ENCODE peak calls at places on chromosome 17, in eight cellular contexts. One of them, this sample, is unnamed.

GRCh38 chr17:5115673-5116651 is at the start of gene USP6:
- DNase-seq in AG09319: no peak
- DNase-seq in H9: peak
- DNase-seq in Calu3: no peak
- DNase-seq in heart left ventricle: no peak
- DNase-seq in activated CD8-positive, alpha-beta T cell treated with anti-CD3 and anti-CD28 coated beads for 36 hours: no peak
- DNase-seq in GM10248: no peak
- DNase-seq in upper lobe of right lung: peak
- DNase-seq in this sample: peak

GRCh38 chr17:38672788-38673713 is 1.7 kb downstream of the EPOP start:
- DNase-seq in heart left ventricle: no peak
- DNase-seq in Calu3: no peak
- DNase-seq in upper lobe of right lung: no peak
- DNase-seq in GM10248: no peak
- DNase-seq in activated CD8-positive, alpha-beta T cell treated with anti-CD3 and anti-CD28 coated beads for 36 hours: peak
- DNase-seq in H9: no peak
- DNase-seq in AG09319: no peak
- DNase-seq in this sample: no peak

GRCh38 chr17:30340957-30341356 is 7.1 kb upstream of the TMIGD1 start:
- DNase-seq in activated CD8-positive, alpha-beta T cell treated with anti-CD3 and anti-CD28 coated beads for 36 hours: no peak
- DNase-seq in Calu3: no peak
- DNase-seq in H9: no peak
- DNase-seq in GM10248: no peak
- DNase-seq in heart left ventricle: no peak
- DNase-seq in upper lobe of right lung: no peak
- DNase-seq in AG09319: no peak
- DNase-seq in this sample: no peak

GRCh38 chr17:78040561-78041400 is 82.3 kb downstream of the TNRC6C start:
- DNase-seq in AG09319: no peak
- DNase-seq in activated CD8-positive, alpha-beta T cell treated with anti-CD3 and anti-CD28 coated beads for 36 hours: peak
- DNase-seq in GM10248: peak
- DNase-seq in Calu3: peak
- DNase-seq in H9: peak
- DNase-seq in heart left ventricle: peak
- DNase-seq in upper lobe of right lung: peak
- DNase-seq in this sample: peak

GRCh38 chr17:34568953-34569352 is 10.4 kb upstream of the TMEM132E start:
- DNase-seq in activated CD8-positive, alpha-beta T cell treated with anti-CD3 and anti-CD28 coated beads for 36 hours: no peak
- DNase-seq in H9: no peak
- DNase-seq in GM10248: no peak
- DNase-seq in upper lobe of right lung: no peak
- DNase-seq in heart left ventricle: no peak
- DNase-seq in AG09319: no peak
- DNase-seq in Calu3: no peak
- DNase-seq in this sample: no peak

GRCh38 chr17:43024407-43025289 is at the start of gene RND2:
- DNase-seq in H9: peak
- DNase-seq in GM10248: peak
- DNase-seq in Calu3: peak
- DNase-seq in activated CD8-positive, alpha-beta T cell treated with anti-CD3 and anti-CD28 coated beads for 36 hours: peak
- DNase-seq in heart left ventricle: peak
- DNase-seq in upper lobe of right lung: peak
- DNase-seq in AG09319: peak
- DNase-seq in this sample: peak

GRCh38 chr17:47742319-47743181 is 9.5 kb downstream of the TBX21 start:
- DNase-seq in Calu3: peak
- DNase-seq in AG09319: no peak
- DNase-seq in activated CD8-positive, alpha-beta T cell treated with anti-CD3 and anti-CD28 coated beads for 36 hours: peak
- DNase-seq in GM10248: peak
- DNase-seq in heart left ventricle: no peak
- DNase-seq in upper lobe of right lung: no peak
- DNase-seq in H9: peak
- DNase-seq in this sample: no peak

GRCh38 chr17:80261159-80261894 is 675 bp downstream of the RNF213 start:
- DNase-seq in activated CD8-positive, alpha-beta T cell treated with anti-CD3 and anti-CD28 coated beads for 36 hours: peak
- DNase-seq in AG09319: no peak
- DNase-seq in GM10248: no peak
- DNase-seq in heart left ventricle: peak
- DNase-seq in Calu3: peak
- DNase-seq in H9: peak
- DNase-seq in upper lobe of right lung: peak
- DNase-seq in this sample: no peak

DNA sequence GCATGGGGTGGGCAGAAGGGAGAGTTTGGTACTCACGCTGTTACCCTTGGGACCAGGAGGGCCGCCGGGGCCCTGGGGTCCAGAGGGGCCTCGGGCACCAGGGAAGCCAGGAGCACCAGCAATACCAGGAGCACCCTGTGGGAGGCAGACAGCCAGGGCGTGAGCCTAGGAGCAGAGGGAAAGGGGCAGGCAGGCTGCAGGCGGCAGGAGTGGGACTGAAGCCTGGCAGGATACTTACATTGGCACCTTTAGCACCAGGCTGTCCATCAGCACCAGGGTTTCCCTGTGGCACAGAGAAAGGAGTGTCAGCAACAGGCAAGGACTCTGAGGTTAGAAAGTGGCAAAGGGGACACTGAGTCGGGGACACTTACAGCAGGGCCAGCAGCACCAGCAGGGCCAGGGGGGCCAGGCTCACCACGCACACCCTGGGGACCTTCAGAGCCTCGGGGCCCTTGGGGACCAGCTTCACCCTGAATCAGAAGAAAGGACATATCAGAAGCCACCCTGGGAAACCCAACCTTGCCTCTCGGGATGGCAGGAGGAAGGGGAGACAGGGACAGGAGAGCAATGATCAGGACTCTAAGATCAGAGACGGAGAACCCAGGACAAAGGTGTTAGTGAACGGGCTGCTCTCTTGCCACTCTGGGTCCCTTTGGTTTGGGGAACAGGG is 6.1 kb downstream of the COL1A1 start:
- DNase-seq in H9: no peak
- DNase-seq in AG09319: no peak
- DNase-seq in Calu3: no peak
- DNase-seq in activated CD8-positive, alpha-beta T cell treated with anti-CD3 and anti-CD28 coated beads for 36 hours: no peak
- DNase-seq in heart left ventricle: no peak
- DNase-seq in GM10248: no peak
- DNase-seq in upper lobe of right lung: no peak
- DNase-seq in this sample: no peak
- TF ChIP-seq CTCF in H9: peak
- TF ChIP-seq CTCF in AG09319: peak
- TF ChIP-seq CTCF in Calu3: no peak
- TF ChIP-seq CTCF in activated CD8-positive, alpha-beta T cell treated with anti-CD3 and anti-CD28 coated beads for 36 hours: no peak
- TF ChIP-seq CTCF in heart left ventricle: no peak
- TF ChIP-seq CTCF in GM10248: no peak
- TF ChIP-seq CTCF in upper lobe of right lung: no peak
- TF ChIP-seq CTCF in this sample: no peak

GRCh38 chr17:17951524-17951923 is 20.7 kb downstream of the TOM1L2 start:
- DNase-seq in Calu3: no peak
- DNase-seq in H9: no peak
- DNase-seq in heart left ventricle: no peak
- DNase-seq in GM10248: no peak
- DNase-seq in AG09319: no peak
- DNase-seq in upper lobe of right lung: no peak
- DNase-seq in activated CD8-positive, alpha-beta T cell treated with anti-CD3 and anti-CD28 coated beads for 36 hours: no peak
- DNase-seq in this sample: no peak

GRCh38 chr17:17952691-17953090 is 19.5 kb downstream of the TOM1L2 start:
- DNase-seq in upper lobe of right lung: no peak
- DNase-seq in heart left ventricle: no peak
- DNase-seq in GM10248: no peak
- DNase-seq in H9: peak
- DNase-seq in AG09319: no peak
- DNase-seq in Calu3: no peak
- DNase-seq in activated CD8-positive, alpha-beta T cell treated with anti-CD3 and anti-CD28 coated beads for 36 hours: no peak
- DNase-seq in this sample: no peak

GRCh38 chr17:17947966-17948365 is 24.2 kb downstream of the TOM1L2 start:
- DNase-seq in AG09319: no peak
- DNase-seq in H9: no peak
- DNase-seq in upper lobe of right lung: no peak
- DNase-seq in GM10248: no peak
- DNase-seq in activated CD8-positive, alpha-beta T cell treated with anti-CD3 and anti-CD28 coated beads for 36 hours: no peak
- DNase-seq in Calu3: no peak
- DNase-seq in heart left ventricle: no peak
- DNase-seq in this sample: no peak

GRCh38 chr17:17950347-17950746 is 21.9 kb downstream of the TOM1L2 start:
- DNase-seq in H9: no peak
- DNase-seq in GM10248: no peak
- DNase-seq in upper lobe of right lung: no peak
- DNase-seq in activated CD8-positive, alpha-beta T cell treated with anti-CD3 and anti-CD28 coated beads for 36 hours: no peak
- DNase-seq in AG09319: no peak
- DNase-seq in Calu3: no peak
- DNase-seq in heart left ventricle: no peak
- DNase-seq in this sample: no peak

DNA sequence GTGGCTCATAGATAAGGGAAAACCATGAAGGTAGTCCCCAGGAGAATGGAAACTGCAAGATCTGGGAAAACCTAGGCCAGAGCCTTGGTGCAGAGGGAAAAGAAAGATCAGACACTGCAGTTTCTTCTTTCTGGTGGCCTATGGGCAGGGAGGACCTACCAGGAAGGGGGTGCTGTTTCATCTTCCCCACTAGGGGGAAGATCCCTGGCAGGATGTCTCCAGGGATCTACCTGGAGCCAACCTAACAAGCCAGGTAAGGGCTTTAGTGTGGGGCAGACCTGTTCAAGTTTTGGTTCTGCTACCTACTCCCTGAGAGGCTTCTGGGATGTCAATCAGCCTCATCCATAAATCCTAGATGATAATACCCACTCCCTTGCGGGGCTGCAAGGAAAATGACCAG is 21.4 kb downstream of the TOM1L2 start:
- DNase-seq in Calu3: no peak
- DNase-seq in heart left ventricle: no peak
- DNase-seq in AG09319: no peak
- DNase-seq in upper lobe of right lung: no peak
- DNase-seq in GM10248: no peak
- DNase-seq in activated CD8-positive, alpha-beta T cell treated with anti-CD3 and anti-CD28 coated beads for 36 hours: no peak
- DNase-seq in H9: peak
- DNase-seq in this sample: no peak
- TF ChIP-seq CTCF in Calu3: peak
- TF ChIP-seq CTCF in heart left ventricle: no peak
- TF ChIP-seq CTCF in AG09319: no peak
- TF ChIP-seq CTCF in upper lobe of right lung: no peak
- TF ChIP-seq CTCF in GM10248: no peak
- TF ChIP-seq CTCF in activated CD8-positive, alpha-beta T cell treated with anti-CD3 and anti-CD28 coated beads for 36 hours: no peak
- TF ChIP-seq CTCF in H9: peak
- TF ChIP-seq CTCF in this sample: no peak

GRCh38 chr17:512311-512710 is 159.7 kb upstream of the RPH3AL start:
- DNase-seq in activated CD8-positive, alpha-beta T cell treated with anti-CD3 and anti-CD28 coated beads for 36 hours: no peak
- DNase-seq in upper lobe of right lung: no peak
- DNase-seq in GM10248: no peak
- DNase-seq in heart left ventricle: no peak
- DNase-seq in H9: no peak
- DNase-seq in Calu3: no peak
- DNase-seq in AG09319: no peak
- DNase-seq in this sample: no peak

GRCh38 chr17:509316-509715 is 156.7 kb upstream of the RPH3AL start:
- DNase-seq in GM10248: no peak
- DNase-seq in activated CD8-positive, alpha-beta T cell treated with anti-CD3 and anti-CD28 coated beads for 36 hours: no peak
- DNase-seq in H9: no peak
- DNase-seq in heart left ventricle: no peak
- DNase-seq in upper lobe of right lung: no peak
- DNase-seq in Calu3: no peak
- DNase-seq in AG09319: no peak
- DNase-seq in this sample: no peak

GRCh38 chr17:511833-512251 is 159.2 kb upstream of the RPH3AL start:
- DNase-seq in heart left ventricle: no peak
- DNase-seq in activated CD8-positive, alpha-beta T cell treated with anti-CD3 and anti-CD28 coated beads for 36 hours: no peak
- DNase-seq in AG09319: no peak
- DNase-seq in upper lobe of right lung: no peak
- DNase-seq in GM10248: no peak
- DNase-seq in Calu3: no peak
- DNase-seq in H9: no peak
- DNase-seq in this sample: no peak

GRCh38 chr17:511001-511690 is 158.5 kb upstream of the RPH3AL start:
- DNase-seq in heart left ventricle: no peak
- DNase-seq in GM10248: no peak
- DNase-seq in H9: no peak
- DNase-seq in upper lobe of right lung: no peak
- DNase-seq in Calu3: no peak
- DNase-seq in activated CD8-positive, alpha-beta T cell treated with anti-CD3 and anti-CD28 coated beads for 36 hours: no peak
- DNase-seq in AG09319: peak
- DNase-seq in this sample: no peak

GRCh38 chr17:510223-510917 is 157.8 kb upstream of the RPH3AL start:
- DNase-seq in activated CD8-positive, alpha-beta T cell treated with anti-CD3 and anti-CD28 coated beads for 36 hours: no peak
- DNase-seq in GM10248: no peak
- DNase-seq in upper lobe of right lung: no peak
- DNase-seq in AG09319: no peak
- DNase-seq in H9: no peak
- DNase-seq in heart left ventricle: no peak
- DNase-seq in Calu3: no peak
- DNase-seq in this sample: no peak
- TF ChIP-seq CTCF in activated CD8-positive, alpha-beta T cell treated with anti-CD3 and anti-CD28 coated beads for 36 hours: no peak
- TF ChIP-seq CTCF in GM10248: no peak
- TF ChIP-seq CTCF in upper lobe of right lung: no peak
- TF ChIP-seq CTCF in AG09319: no peak
- TF ChIP-seq CTCF in H9: no peak
- TF ChIP-seq CTCF in heart left ventricle: no peak
- TF ChIP-seq CTCF in Calu3: no peak
- TF ChIP-seq CTCF in this sample: no peak

GRCh38 chr17:74524751-74525725 is 6.2 kb downstream of the CD300LB start:
- DNase-seq in heart left ventricle: no peak
- DNase-seq in AG09319: no peak
- DNase-seq in upper lobe of right lung: no peak
- DNase-seq in H9: peak
- DNase-seq in Calu3: no peak
- DNase-seq in activated CD8-positive, alpha-beta T cell treated with anti-CD3 and anti-CD28 coated beads for 36 hours: no peak
- DNase-seq in GM10248: no peak
- DNase-seq in this sample: no peak
- TF ChIP-seq CTCF in heart left ventricle: no peak
- TF ChIP-seq CTCF in AG09319: no peak
- TF ChIP-seq CTCF in upper lobe of right lung: no peak
- TF ChIP-seq CTCF in H9: no peak
- TF ChIP-seq CTCF in Calu3: no peak
- TF ChIP-seq CTCF in activated CD8-positive, alpha-beta T cell treated with anti-CD3 and anti-CD28 coated beads for 36 hours: no peak
- TF ChIP-seq CTCF in GM10248: no peak
- TF ChIP-seq CTCF in this sample: no peak